ENCODE peak calls at places on chromosomes 6 and 20, in seven cellular contexts. T, Y, Z, A, D, B and H are unnamed samples.

GRCh38 chr20:58905236-58905635 is 52.7 kb downstream of the GNAS start:
- DNase-seq in T (no peak), Y (peak), Z (peak), A (no peak), D (no peak), B (no peak), H (no peak)

GRCh38 chr6:68635706-68636513 is 828 bp downstream of the ADGRB3 start:
- DNase-seq in T (no peak), Y (no peak), Z (peak), A (no peak), D (peak), B (no peak), H (no peak)

GRCh38 chr6:35445691-35446090 is 6.4 kb upstream of the FANCE start:
- DNase-seq in T (no peak), Y (no peak), Z (peak), A (peak), D (no peak), B (no peak), H (no peak)

GRCh38 chr6:106169517-106169916 is 83.4 kb downstream of the PRDM1 start:
- DNase-seq in T (no peak), Y (no peak), Z (no peak), A (no peak), D (no peak), B (no peak), H (no peak)

GRCh38 chr6:110063864-110064263 is 85.8 kb downstream of the GPR6 start:
- DNase-seq in T (no peak), Y (no peak), Z (no peak), A (no peak), D (no peak), B (no peak), H (no peak)

GRCh38 chr6:26180346-26180745 is 93.1 kb downstream of the HFE start:
- DNase-seq in T (no peak), Y (no peak), Z (no peak), A (no peak), D (no peak), B (no peak), H (no peak)

GRCh38 chr6:168124921-168125320 is 45.9 kb upstream of the FRMD1 start:
- DNase-seq in T (no peak), Y (no peak), Z (no peak), A (no peak), D (no peak), B (no peak), H (no peak)

GRCh38 chr6:111951439-111952140 is 78.3 kb upstream of the FYN start:
- DNase-seq in T (no peak), Y (no peak), Z (no peak), A (no peak), D (no peak), B (no peak), H (no peak)

GRCh38 chr6:135506270-135506997 is 8.9 kb upstream of the AHI1 start:
- DNase-seq in T (peak), Y (peak), Z (peak), A (peak), D (peak), B (peak), H (peak)

GRCh38 chr20:56442381-56443365 is 25.8 kb upstream of the RTF2 start:
- DNase-seq in T (no peak), Y (no peak), Z (no peak), A (no peak), D (no peak), B (no peak), H (no peak)

GRCh38 chr6:103273048-103273447 is 1586.7 kb downstream of the HACE1 start:
- DNase-seq in T (no peak), Y (no peak), Z (no peak), A (peak), D (peak), B (no peak), H (peak)

GRCh38 chr6:131210469-131210868 is 75.2 kb downstream of the AKAP7 start:
- DNase-seq in T (no peak), Y (no peak), Z (peak), A (no peak), D (no peak), B (no peak), H (no peak)

GRCh38 chr6:1485678-1486077 is 96.3 kb downstream of the FOXF2 start:
- DNase-seq in T (peak), Y (peak), Z (peak), A (peak), D (no peak), B (peak), H (no peak)

GRCh38 chr6:145086197-145086596 is 649.1 kb downstream of the EPM2A start:
- DNase-seq in T (peak), Y (peak), Z (peak), A (no peak), D (no peak), B (peak), H (no peak)

GRCh38 chr6:15184441-15184861 is 61.4 kb upstream of the JARID2 start:
- DNase-seq in T (no peak), Y (no peak), Z (peak), A (no peak), D (no peak), B (peak), H (no peak)

GRCh38 chr6:39937686-39938333 is 3.5 kb upstream of the MOCS1 start:
- DNase-seq in T (no peak), Y (no peak), Z (no peak), A (no peak), D (no peak), B (no peak), H (no peak)

GRCh38 chr20:35305682-35306556 is 13.7 kb upstream of the FAM83C start:
- DNase-seq in T (peak), Y (peak), Z (peak), A (peak), D (no peak), B (peak), H (no peak)

GRCh38 chr6:88629838-88630462 is 333.5 kb downstream of the RNGTT start:
- DNase-seq in T (no peak), Y (peak), Z (no peak), A (no peak), D (peak), B (no peak), H (peak)

GRCh38 chr6:44727651-44728630 is 340.4 kb downstream of the CDC5L start:
- DNase-seq in T (no peak), Y (no peak), Z (no peak), A (no peak), D (no peak), B (no peak), H (peak)

GRCh38 chr6:82738773-82739172 is 326.9 kb downstream of the UBE3D start:
- DNase-seq in T (no peak), Y (no peak), Z (no peak), A (no peak), D (no peak), B (no peak), H (no peak)

DNA sequence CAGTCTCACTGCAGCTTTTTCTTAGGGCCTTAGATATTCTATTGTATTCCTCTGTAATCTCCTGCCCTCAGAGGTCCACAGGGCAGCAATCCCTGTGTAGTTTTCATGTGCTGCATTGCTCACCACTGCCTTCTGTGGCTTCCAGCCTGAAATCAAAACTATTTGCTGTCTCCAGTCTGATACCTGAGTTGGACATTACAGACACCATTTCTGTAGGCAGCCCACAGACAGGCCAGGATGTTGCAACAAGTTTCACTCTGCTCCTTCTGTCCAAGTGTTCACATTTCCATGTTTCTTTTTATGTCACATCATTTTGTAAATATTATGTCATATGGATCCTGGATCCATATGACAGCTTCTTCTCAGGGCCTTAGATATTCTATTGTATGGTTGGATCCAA is 21.8 kb downstream of the ECI2 start:
- DNase-seq in T (no peak), Y (no peak), Z (peak), A (no peak), D (no peak), B (no peak), H (no peak)
- H3K4me2 ChIP-seq in T (no peak), Y (no peak), Z (no peak), A (no peak), D (no peak), B (no peak), H (no peak)

GRCh38 chr6:47306887-47307286 is 2.8 kb downstream of the TNFRSF21 start:
- DNase-seq in T (no peak), Y (peak), Z (peak), A (peak), D (no peak), B (peak), H (no peak)
- H2AFZ ChIP-seq in T (no peak), Y (no peak), Z (no peak), A (no peak), D (no peak), B (no peak), H (no peak)

GRCh38 chr6:17884501-17885039 is 102.9 kb downstream of the KIF13A start:
- DNase-seq in T (no peak), Y (peak), Z (peak), A (no peak), D (no peak), B (no peak), H (peak)
- H3K4me3 ChIP-seq in T (no peak), Y (no peak), Z (peak), A (no peak), D (no peak), B (no peak), H (peak)

GRCh38 chr20:53907968-53908751 is 162.2 kb downstream of the BCAS1 start:
- DNase-seq in T (no peak), Y (no peak), Z (no peak), A (no peak), D (no peak), B (no peak), H (no peak)
- H3K4me2 ChIP-seq in T (no peak), Y (no peak), Z (no peak), A (no peak), D (no peak), B (no peak), H (no peak)

GRCh38 chr20:38296433-38296832 is 7.5 kb upstream of the BPI start:
- DNase-seq in T (no peak), Y (no peak), Z (no peak), A (no peak), D (no peak), B (no peak), H (no peak)

GRCh38 chr20:38300433-38300832 is 3.5 kb upstream of the BPI start:
- DNase-seq in T (no peak), Y (no peak), Z (no peak), A (no peak), D (no peak), B (no peak), H (no peak)

GRCh38 chr20:38297916-38298674 is 5.9 kb upstream of the BPI start:
- DNase-seq in T (no peak), Y (no peak), Z (no peak), A (no peak), D (no peak), B (no peak), H (no peak)

GRCh38 chr20:38299963-38300362 is 4.0 kb upstream of the BPI start:
- DNase-seq in T (peak), Y (no peak), Z (no peak), A (peak), D (no peak), B (peak), H (no peak)

GRCh38 chr20:38298768-38299288 is 5.1 kb upstream of the BPI start:
- DNase-seq in T (no peak), Y (peak), Z (peak), A (no peak), D (no peak), B (peak), H (no peak)
- H2AFZ ChIP-seq in T (no peak), Y (peak), Z (peak), A (no peak), D (peak), B (peak), H (no peak)

GRCh38 chr20:46505501-46505900 is 7.9 kb downstream of the ZNF334 start:
- DNase-seq in T (no peak), Y (no peak), Z (no peak), A (no peak), D (no peak), B (no peak), H (no peak)

GRCh38 chr20:46501337-46501942 is 11.9 kb downstream of the ZNF334 start:
- DNase-seq in T (no peak), Y (no peak), Z (no peak), A (no peak), D (no peak), B (no peak), H (no peak)

GRCh38 chr20:46507760-46508407 is 5.5 kb downstream of the ZNF334 start:
- DNase-seq in T (no peak), Y (no peak), Z (no peak), A (no peak), D (no peak), B (no peak), H (peak)

DNA sequence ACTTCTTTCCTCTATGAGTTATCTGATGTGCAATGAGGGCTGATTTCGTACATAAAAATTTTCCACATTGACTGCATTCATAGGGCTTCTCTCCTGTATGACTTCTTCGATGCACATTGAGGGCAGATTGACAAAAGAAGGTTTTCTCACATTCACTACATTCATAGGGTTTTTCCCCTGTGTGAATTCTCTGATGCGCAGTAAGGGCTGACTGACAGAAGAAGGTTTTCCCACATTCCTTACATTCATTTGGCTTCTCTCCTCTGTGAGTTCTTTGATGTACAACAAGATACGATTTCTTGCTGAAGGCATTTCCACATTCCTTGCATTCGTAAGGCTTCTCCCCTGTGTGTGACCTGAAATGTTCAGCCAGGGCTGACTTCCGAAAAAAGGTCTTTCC is 11.4 kb downstream of the ZNF334 start:
- DNase-seq in T (no peak), Y (no peak), Z (no peak), A (no peak), D (no peak), B (no peak), H (no peak)
- H3K4me3 ChIP-seq in T (no peak), Y (no peak), Z (no peak), A (no peak), D (no peak), B (no peak), H (no peak)

GRCh38 chr6:41789937-41790502 is 2.5 kb downstream of the TOMM6 start:
- DNase-seq in T (no peak), Y (no peak), Z (no peak), A (no peak), D (no peak), B (no peak), H (no peak)
- H3K4me2 ChIP-seq in T (no peak), Y (no peak), Z (no peak), A (no peak), D (no peak), B (no peak), H (no peak)

DNA sequence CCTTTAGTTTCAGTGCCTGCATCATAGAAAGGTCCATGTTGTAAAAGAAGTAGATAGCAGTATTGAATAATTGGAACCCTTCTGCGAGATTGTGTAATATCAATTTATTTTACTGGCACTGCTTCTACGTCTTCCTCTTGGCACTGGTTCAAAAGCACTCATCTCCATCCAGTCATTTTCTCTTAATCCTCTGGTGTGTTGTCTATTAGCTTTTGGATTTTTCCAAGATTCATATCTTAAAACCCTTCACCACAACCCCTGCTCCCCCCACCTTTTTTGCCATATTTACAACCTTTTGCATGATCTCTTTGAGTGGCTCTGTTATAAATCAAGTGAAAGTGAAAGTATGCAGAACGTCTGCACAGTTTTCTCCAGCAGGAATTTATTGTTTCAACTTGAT is 76.6 kb upstream of the HSF2 start:
- DNase-seq in T (peak), Y (peak), Z (peak), A (no peak), D (no peak), B (peak), H (no peak)
- H2AFZ ChIP-seq in T (peak), Y (peak), Z (peak), A (peak), D (no peak), B (peak), H (peak)

GRCh38 chr20:63706027-63706695 is 1.6 kb downstream of the ARFRP1 start:
- DNase-seq in T (no peak), Y (no peak), Z (no peak), A (no peak), D (no peak), B (no peak), H (no peak)
- H3K4me3 ChIP-seq in T (peak), Y (peak), Z (peak), A (peak), D (peak), B (peak), H (peak)